ENCODE peak calls at places on chromosomes 1 and 21, in eight cellular contexts. V is K562, H is GM23338, X is GM12878, K is endothelial cell of umbilical vein, N is HCT116, Z is HepG2, J is H1. E is an unnamed sample.
A peak's percentile ranks its signal among the peaks of the same experiment; 100 is the strongest.

GRCh38 chr1:59967141-59967697 is 40.6 kb upstream of the CYP2J2 start:
- DNase-seq in V (peak; percentile 50), H (no peak), X (no peak), K (peak; percentile 51), N (no peak), Z (no peak), J (no peak), E (no peak)

GRCh38 chr1:72557446-72558049 is 275.2 kb upstream of the NEGR1 start:
- DNase-seq in V (no peak), H (peak; percentile 74), X (no peak), K (peak; percentile 55), N (no peak), Z (no peak), J (no peak), E (no peak)

GRCh38 chr1:30816211-30817082 is 58.9 kb upstream of the LAPTM5 start:
- DNase-seq in V (peak; percentile 41), H (peak; percentile 96), X (no peak), K (no peak), N (no peak), Z (no peak), J (peak; percentile 93), E (no peak)

GRCh38 chr1:32208891-32209309 is at the start of gene DCDC2B:
- DNase-seq in V (no peak), H (peak; percentile 33), X (no peak), K (no peak), N (no peak), Z (peak; percentile 24), J (no peak), E (no peak)

GRCh38 chr1:15684042-15684461 is at the start of gene PLEKHM2:
- DNase-seq in V (peak; percentile 88), H (peak; percentile 57), X (no peak), K (no peak), N (no peak), Z (no peak), J (no peak), E (no peak)

GRCh38 chr1:153441238-153441755 is 19.2 kb downstream of the S100A7 start:
- DNase-seq in V (no peak), H (no peak), X (no peak), K (no peak), N (no peak), Z (no peak), J (no peak), E (no peak)

GRCh38 chr1:5493708-5494390 is 498.4 kb downstream of the NPHP4 start:
- DNase-seq in V (no peak), H (no peak), X (no peak), K (no peak), N (no peak), Z (no peak), J (no peak), E (no peak)

GRCh38 chr1:201098992-201099391 is 13.2 kb downstream of the CACNA1S start:
- DNase-seq in V (no peak), H (no peak), X (no peak), K (no peak), N (no peak), Z (no peak), J (no peak), E (no peak)

GRCh38 chr1:153617677-153618076 is 1.6 kb upstream of the S100A14 start:
- DNase-seq in V (peak; percentile 68), H (peak; percentile 60), X (no peak), K (peak; percentile 57), N (peak; percentile 57), Z (no peak), J (peak; percentile 89), E (no peak)

GRCh38 chr1:104855550-104855949 is 1105.9 kb downstream of the AMY1C start:
- DNase-seq in V (no peak), H (no peak), X (no peak), K (no peak), N (no peak), Z (no peak), J (no peak), E (no peak)

GRCh38 chr1:199422206-199422605 is 605.3 kb upstream of the NR5A2 start:
- DNase-seq in V (no peak), H (peak; percentile 71), X (no peak), K (peak; percentile 53), N (peak; percentile 40), Z (no peak), J (peak; percentile 45), E (peak; percentile 56)

GRCh38 chr1:236148471-236148847 is 6.1 kb downstream of the GPR137B start:
- DNase-seq in V (no peak), H (no peak), X (no peak), K (no peak), N (no peak), Z (no peak), J (no peak), E (no peak)

GRCh38 chr21:25461730-25462129 is 145.6 kb downstream of the MRPL39 start:
- DNase-seq in V (no peak), H (no peak), X (no peak), K (peak; percentile 92), N (no peak), Z (no peak), J (no peak), E (no peak)

GRCh38 chr1:17023573-17023972 is 11.8 kb upstream of the ATP13A2 start:
- DNase-seq in V (no peak), H (no peak), X (no peak), K (no peak), N (no peak), Z (no peak), J (no peak), E (no peak)

GRCh38 chr1:235298772-235299513 is 29.0 kb downstream of the ARID4B start:
- DNase-seq in V (no peak), H (no peak), X (no peak), K (no peak), N (no peak), Z (no peak), J (no peak), E (no peak)

GRCh38 chr1:81220614-81221071 is 580.1 kb upstream of the ADGRL2 start:
- DNase-seq in V (no peak), H (no peak), X (no peak), K (no peak), N (no peak), Z (no peak), J (no peak), E (no peak)

GRCh38 chr1:18657436-18658179 is 27.0 kb downstream of the PAX7 start:
- DNase-seq in V (no peak), H (peak; percentile 57), X (no peak), K (no peak), N (no peak), Z (no peak), J (no peak), E (no peak)

GRCh38 chr21:45542667-45543370 is 579 bp upstream of the SLC19A1 start:
- DNase-seq in V (no peak), H (peak; percentile 59), X (no peak), K (no peak), N (no peak), Z (no peak), J (peak; percentile 69), E (no peak)

GRCh38 chr1:40592107-40592773 is 60.8 kb downstream of the ZNF684 start:
- DNase-seq in V (no peak), H (peak; percentile 61), X (no peak), K (peak; percentile 47), N (peak; percentile 74), Z (peak; percentile 28), J (no peak), E (peak; percentile 6)

GRCh38 chr1:223102797-223103533 is 40.1 kb downstream of the TLR5 start:
- DNase-seq in V (no peak), H (no peak), X (no peak), K (peak; percentile 98), N (no peak), Z (no peak), J (no peak), E (no peak)

GRCh38 chr1:209029737-209030136 is 553.8 kb upstream of the CAMK1G start:
- DNase-seq in V (no peak), H (peak; percentile 11), X (no peak), K (peak; percentile 17), N (no peak), Z (no peak), J (no peak), E (no peak)

GRCh38 chr1:112544011-112544688 is 35.4 kb downstream of the WNT2B start:
- DNase-seq in V (no peak), H (no peak), X (no peak), K (peak; percentile 92), N (peak; percentile 78), Z (peak; percentile 41), J (no peak), E (no peak)
- H3K4me3 ChIP-seq in V (no peak overlapping the region), H (no peak overlapping the region), X (no peak overlapping the region), K (no peak overlapping the region), N (no peak overlapping the region), Z (no peak overlapping the region), J (no peak overlapping the region), E (no peak overlapping the region)

DNA sequence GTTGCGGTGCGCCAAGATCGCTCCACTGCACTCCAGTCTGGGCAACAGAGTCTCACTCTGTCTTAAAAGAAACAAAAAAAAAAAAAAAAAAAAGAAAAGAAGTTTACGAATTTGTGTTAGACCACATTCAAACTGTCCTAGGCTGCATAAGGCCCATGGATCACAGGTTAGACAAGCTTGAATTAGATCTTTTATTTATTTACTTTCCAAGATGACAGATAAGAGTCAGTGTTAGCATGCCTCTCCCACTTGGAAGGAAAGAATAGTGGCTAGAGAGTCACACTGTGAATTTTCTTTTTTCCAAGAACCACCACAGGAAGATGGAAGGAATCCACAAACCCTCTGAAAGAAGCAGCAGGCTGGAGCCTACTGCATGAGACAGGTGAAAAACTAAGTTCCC is 29.3 kb downstream of the NSL1 start:
- DNase-seq in V (no peak), H (no peak), X (no peak), K (no peak), N (no peak), Z (no peak), J (no peak), E (no peak)
- TF ChIP-seq POLR2AphosphoS5 in V (no peak), H (no peak), X (no peak), K (no peak), N (no peak), Z (no peak), J (no peak), E (no peak)

DNA sequence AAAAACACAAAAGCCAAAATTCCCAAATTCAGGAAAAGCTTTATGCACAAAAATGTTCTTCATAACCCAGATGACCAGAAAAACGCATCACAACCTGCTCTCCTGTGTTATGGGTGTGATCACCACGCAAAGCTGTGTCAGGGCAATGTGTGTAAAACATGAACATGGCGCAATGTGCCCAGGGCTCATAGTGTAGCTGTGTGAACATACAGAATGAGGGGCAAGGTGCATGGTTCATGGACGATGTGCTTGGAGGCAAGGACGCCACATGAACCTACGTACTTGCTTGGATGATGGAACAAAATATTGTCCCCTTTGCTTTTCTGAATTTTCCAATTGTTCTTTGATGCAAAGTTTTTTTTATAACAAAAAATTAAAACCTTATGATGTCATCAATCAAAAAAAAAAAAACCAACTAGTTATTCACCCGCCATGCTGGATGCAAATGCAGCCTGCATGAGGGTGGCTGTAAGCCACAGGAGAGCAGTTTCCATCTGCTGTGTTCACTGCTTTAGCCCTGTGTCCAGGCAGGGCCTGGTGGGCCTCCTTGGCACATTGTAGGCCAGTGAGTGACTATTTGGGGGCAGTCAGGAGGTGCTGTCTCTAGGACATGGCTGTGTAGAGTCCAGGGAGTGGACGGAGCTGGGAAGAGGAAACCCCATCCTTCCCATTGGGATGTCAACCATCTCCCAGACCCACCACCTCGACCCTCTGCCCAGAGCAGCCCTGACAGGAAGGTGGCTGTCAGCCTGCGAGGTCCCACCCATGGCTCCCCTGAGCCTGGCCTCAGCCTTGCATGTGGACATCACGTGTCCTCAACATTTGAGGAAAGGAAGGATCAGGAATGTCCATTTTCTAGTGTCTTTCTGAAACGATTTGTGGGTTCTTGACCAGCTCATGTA is 13.6 kb downstream of the KRTAP10-1 start:
- DNase-seq in V (no peak), H (no peak), X (no peak), K (no peak), N (no peak), Z (peak; percentile 22), J (no peak), E (no peak)
- TF ChIP-seq EZH2 in V (no peak), H (no peak), X (no peak), K (no peak), N (no peak), Z (no peak), J (no peak), E (no peak)

GRCh38 chr1:58763214-58763613 is 20.6 kb downstream of the JUN start:
- DNase-seq in V (no peak), H (no peak), X (no peak), K (peak; percentile 83), N (no peak), Z (peak; percentile 82), J (no peak), E (no peak)
- H3K4me3 ChIP-seq in V (no peak overlapping the region), H (no peak overlapping the region), X (no peak overlapping the region), K (no peak overlapping the region), N (no peak overlapping the region), Z (no peak overlapping the region), J (no peak overlapping the region), E (no peak overlapping the region)

E was measured in SK-N-MC.